ENCODE peak calls at places on chromosomes 2 and 18, in four cellular contexts. O is adipocyte, P is left ventricle myocardium inferior, L is heart left ventricle. B is an unnamed sample. For H3K4me1, the result is how much of the 10 kb centered on the place peaks cover.

GRCh38 chr18:79596451-79597175 is 83.0 kb upstream of the CTDP1 start:
- DNase-seq in P (no peak), L (peak), O (no peak), B (no peak)

GRCh38 chr2:15298769-15299168 is 262.4 kb downstream of the NBAS start:
- DNase-seq in O (no peak), L (no peak), P (peak), B (peak)

GRCh38 chr2:107735206-107735605 is 91.5 kb upstream of the RGPD4 start:
- DNase-seq in L (no peak), O (peak), P (no peak), B (no peak)

GRCh38 chr2:144364988-144365738 is 154.8 kb downstream of the ZEB2 start:
- DNase-seq in P (no peak), O (peak), L (no peak), B (no peak)

GRCh38 chr2:27208486-27209050 is 3.3 kb upstream of the ATRAID start:
- DNase-seq in L (no peak), P (no peak), O (no peak), B (no peak)

GRCh38 chr2:232420463-232421188 is 14.0 kb downstream of the ALPG start:
- DNase-seq in L (no peak), O (peak), P (no peak), B (no peak)

GRCh38 chr2:45169339-45170190 is 160.3 kb upstream of the SIX2 start:
- DNase-seq in O (peak), P (no peak), L (no peak), B (no peak)

GRCh38 chr18:13381907-13382682 is 163.5 kb downstream of the LDLRAD4 start:
- DNase-seq in O (peak), L (peak), P (peak), B (peak)

GRCh38 chr2:129188451-129188850 is 791.0 kb upstream of the RAB6C start:
- DNase-seq in O (no peak), L (no peak), P (no peak), B (no peak)

GRCh38 chr18:50559750-50560680 is at the start of gene MAPK4:
- DNase-seq in P (peak), L (peak), O (peak), B (peak)

GRCh38 chr2:152566034-152566727 is 151.1 kb downstream of the PRPF40A start:
- DNase-seq in O (no peak), P (no peak), L (no peak), B (no peak)

GRCh38 chr2:45850558-45850957 is 199.1 kb downstream of the PRKCE start:
- DNase-seq in P (no peak), O (no peak), L (no peak), B (no peak)

GRCh38 chr2:179264238-179265081 is at the start of gene SESTD1:
- DNase-seq in P (peak), L (peak), O (peak), B (peak)

GRCh38 chr2:49003206-49003605 is 151.1 kb downstream of the FSHR start:
- DNase-seq in O (no peak), P (no peak), L (no peak), B (no peak)

GRCh38 chr18:49717617-49718016 is 95.7 kb downstream of the ACAA2 start:
- DNase-seq in O (no peak), P (no peak), L (no peak), B (no peak)

GRCh38 chr2:51782874-51783765 is 751.2 kb upstream of the NRXN1 start:
- DNase-seq in O (peak), P (no peak), L (peak), B (no peak)

GRCh38 chr18:64202836-64203235 is 53.9 kb upstream of the LINC00305 start:
- DNase-seq in P (no peak), O (no peak), L (no peak), B (no peak)

DNA sequence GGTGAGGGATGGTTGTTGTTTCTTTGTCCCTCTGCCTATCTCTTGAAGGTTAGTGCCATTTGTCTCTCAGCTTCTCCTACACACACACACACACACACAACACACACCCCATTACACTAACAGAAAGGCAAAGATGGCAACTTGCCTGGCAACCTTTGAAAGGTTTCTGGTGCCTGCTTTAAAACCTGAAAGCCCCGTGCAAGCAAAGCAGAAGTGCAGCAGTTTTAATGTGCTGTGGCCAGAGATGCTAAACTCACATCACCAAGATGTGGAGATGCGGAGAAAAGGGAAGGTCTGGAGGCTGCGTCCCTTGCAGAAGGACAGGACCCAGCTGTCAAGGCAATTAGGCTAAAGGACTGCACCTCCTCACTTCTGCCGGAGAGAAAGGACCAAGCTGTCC is 196.5 kb downstream of the ARL4C start:
- DNase-seq in P (no peak), L (no peak), O (no peak), B (no peak)
- H3K4me3 ChIP-seq in P (no peak), L (no peak), O (no peak), B (no peak)

GRCh38 chr2:46990231-46990588 is 74.6 kb upstream of the MCFD2 start:
- DNase-seq in P (no peak), O (no peak), L (peak), B (no peak)
- H3K4me1 ChIP-seq in P (half or more), O (under half), L (under half), B (under half)

DNA sequence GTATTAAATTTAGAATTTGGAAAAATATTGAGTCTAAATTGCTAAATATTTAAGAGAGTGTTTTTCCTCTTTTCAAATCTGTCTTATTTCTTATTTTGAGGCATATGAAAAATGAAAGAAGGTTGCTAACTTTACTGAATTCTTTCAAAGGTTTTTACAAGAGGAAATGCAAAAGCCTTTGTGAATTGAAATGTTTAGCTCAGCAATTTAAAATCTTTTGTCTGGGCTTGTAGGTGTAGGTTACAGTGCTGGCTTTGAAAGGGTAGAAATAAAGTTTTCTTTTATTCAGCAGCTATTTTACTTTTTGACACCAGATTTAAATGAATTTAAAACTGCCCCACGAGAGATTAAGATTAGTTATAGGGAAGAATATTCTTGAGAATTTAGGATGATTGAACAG is 192.0 kb downstream of the CDH7 start:
- DNase-seq in L (no peak), P (no peak), O (no peak), B (no peak)
- H3K4me3 ChIP-seq in L (no peak), P (no peak), O (no peak), B (no peak)

DNA sequence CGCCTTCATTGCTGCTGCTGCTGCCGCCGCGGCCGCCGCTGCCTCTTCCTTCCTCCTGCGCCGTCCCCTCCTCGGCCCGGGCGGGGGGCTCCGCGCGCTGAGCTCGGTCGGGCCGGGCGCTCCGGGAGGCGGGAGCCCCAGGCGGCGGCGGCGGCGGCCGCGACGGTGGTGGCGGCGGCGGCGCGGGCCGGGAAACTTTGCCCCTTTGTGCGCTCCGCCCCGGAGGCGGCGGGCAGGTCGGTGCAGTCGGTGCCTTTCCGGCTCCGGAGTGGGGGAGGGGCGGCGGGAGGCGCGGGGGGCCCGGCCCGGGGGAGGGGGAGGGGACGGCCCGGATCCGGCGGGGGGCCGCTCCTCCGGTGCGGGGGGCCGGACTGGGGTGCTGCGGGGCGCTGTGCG is 210 bp downstream of the TET3 start:
- DNase-seq in P (peak), O (peak), L (peak), B (peak)
- H3K4me1 ChIP-seq in P (half or more), O (under half), L (half or more), B (half or more)

GRCh38 chr2:20222769-20223344 is 2.1 kb downstream of the SDC1 start:
- DNase-seq in L (peak), O (no peak), P (no peak), B (no peak)
- H3K4me3 ChIP-seq in L (peak), O (peak), P (peak), B (no peak)